ENCODE peak calls at places on chromosomes 13 and 19, in six cellular contexts. One of them, this sample, is unnamed.

GRCh38 chr13:48068952-48069351 is 26.0 kb downstream of the MED4 start:
- DNase-seq in body of pancreas: no peak
- DNase-seq in GM18507: no peak
- DNase-seq in stimulated activated CD8-positive, alpha-beta memory T cell treated with anti-CD3 and anti-CD28 coated beads, Interleukin-15, amount 100 ng/mL, for 1 hour: no peak
- DNase-seq in T-cell: no peak
- DNase-seq in T follicular helper cell: no peak
- DNase-seq in this sample: no peak

GRCh38 chr13:34411881-34412280 is 530.2 kb upstream of the NBEA start:
- DNase-seq in body of pancreas: no peak
- DNase-seq in GM18507: no peak
- DNase-seq in stimulated activated CD8-positive, alpha-beta memory T cell treated with anti-CD3 and anti-CD28 coated beads, Interleukin-15, amount 100 ng/mL, for 1 hour: no peak
- DNase-seq in T-cell: no peak
- DNase-seq in T follicular helper cell: no peak
- DNase-seq in this sample: no peak

GRCh38 chr19:41734585-41734984 is 20.7 kb upstream of the CEACAM6 start:
- DNase-seq in body of pancreas: no peak
- DNase-seq in GM18507: no peak
- DNase-seq in stimulated activated CD8-positive, alpha-beta memory T cell treated with anti-CD3 and anti-CD28 coated beads, Interleukin-15, amount 100 ng/mL, for 1 hour: no peak
- DNase-seq in T-cell: no peak
- DNase-seq in T follicular helper cell: no peak
- DNase-seq in this sample: no peak

GRCh38 chr13:21164631-21165030 is 11.7 kb downstream of the SKA3 start:
- DNase-seq in body of pancreas: no peak
- DNase-seq in GM18507: no peak
- DNase-seq in stimulated activated CD8-positive, alpha-beta memory T cell treated with anti-CD3 and anti-CD28 coated beads, Interleukin-15, amount 100 ng/mL, for 1 hour: no peak
- DNase-seq in T-cell: no peak
- DNase-seq in T follicular helper cell: no peak
- DNase-seq in this sample: no peak

GRCh38 chr19:41328157-41328817 is 18.3 kb downstream of the CCDC97 start:
- DNase-seq in body of pancreas: no peak
- DNase-seq in GM18507: no peak
- DNase-seq in stimulated activated CD8-positive, alpha-beta memory T cell treated with anti-CD3 and anti-CD28 coated beads, Interleukin-15, amount 100 ng/mL, for 1 hour: no peak
- DNase-seq in T-cell: no peak
- DNase-seq in T follicular helper cell: no peak
- DNase-seq in this sample: no peak

GRCh38 chr19:42474743-42475142 is 32.0 kb upstream of the CXCL17 start:
- DNase-seq in body of pancreas: no peak
- DNase-seq in GM18507: no peak
- DNase-seq in stimulated activated CD8-positive, alpha-beta memory T cell treated with anti-CD3 and anti-CD28 coated beads, Interleukin-15, amount 100 ng/mL, for 1 hour: no peak
- DNase-seq in T-cell: no peak
- DNase-seq in T follicular helper cell: no peak
- DNase-seq in this sample: no peak

GRCh38 chr19:4172861-4173473 is 9.4 kb downstream of the SIRT6 start:
- DNase-seq in body of pancreas: peak; percentile 65
- DNase-seq in GM18507: no peak
- DNase-seq in stimulated activated CD8-positive, alpha-beta memory T cell treated with anti-CD3 and anti-CD28 coated beads, Interleukin-15, amount 100 ng/mL, for 1 hour: peak; percentile 32
- DNase-seq in T-cell: peak; percentile 71
- DNase-seq in T follicular helper cell: peak; percentile 53
- DNase-seq in this sample: no peak

GRCh38 chr13:79749556-79749955 is 268.6 kb downstream of the NDFIP2 start:
- DNase-seq in body of pancreas: no peak
- DNase-seq in GM18507: no peak
- DNase-seq in stimulated activated CD8-positive, alpha-beta memory T cell treated with anti-CD3 and anti-CD28 coated beads, Interleukin-15, amount 100 ng/mL, for 1 hour: no peak
- DNase-seq in T-cell: no peak
- DNase-seq in T follicular helper cell: no peak
- DNase-seq in this sample: no peak

GRCh38 chr19:42423462-42424344 is 3.5 kb downstream of the LIPE start:
- DNase-seq in body of pancreas: peak; percentile 80
- DNase-seq in GM18507: peak; percentile 91
- DNase-seq in stimulated activated CD8-positive, alpha-beta memory T cell treated with anti-CD3 and anti-CD28 coated beads, Interleukin-15, amount 100 ng/mL, for 1 hour: peak; percentile 84
- DNase-seq in T-cell: peak; percentile 93
- DNase-seq in T follicular helper cell: peak; percentile 86
- DNase-seq in this sample: peak; percentile 82

GRCh38 chr13:20664304-20664703 is 39.2 kb upstream of the IL17D start:
- DNase-seq in body of pancreas: no peak
- DNase-seq in GM18507: no peak
- DNase-seq in stimulated activated CD8-positive, alpha-beta memory T cell treated with anti-CD3 and anti-CD28 coated beads, Interleukin-15, amount 100 ng/mL, for 1 hour: no peak
- DNase-seq in T-cell: no peak
- DNase-seq in T follicular helper cell: no peak
- DNase-seq in this sample: no peak

GRCh38 chr19:31254611-31255010 is 94.6 kb downstream of the TSHZ3 start:
- DNase-seq in body of pancreas: no peak
- DNase-seq in GM18507: no peak
- DNase-seq in stimulated activated CD8-positive, alpha-beta memory T cell treated with anti-CD3 and anti-CD28 coated beads, Interleukin-15, amount 100 ng/mL, for 1 hour: no peak
- DNase-seq in T-cell: no peak
- DNase-seq in T follicular helper cell: no peak
- DNase-seq in this sample: no peak

GRCh38 chr13:71144883-71145282 is 722.1 kb downstream of the DACH1 start:
- DNase-seq in body of pancreas: no peak
- DNase-seq in GM18507: no peak
- DNase-seq in stimulated activated CD8-positive, alpha-beta memory T cell treated with anti-CD3 and anti-CD28 coated beads, Interleukin-15, amount 100 ng/mL, for 1 hour: no peak
- DNase-seq in T-cell: no peak
- DNase-seq in T follicular helper cell: no peak
- DNase-seq in this sample: no peak

GRCh38 chr13:43364210-43365041 is 341.0 kb downstream of the DNAJC15 start:
- DNase-seq in body of pancreas: no peak
- DNase-seq in GM18507: no peak
- DNase-seq in stimulated activated CD8-positive, alpha-beta memory T cell treated with anti-CD3 and anti-CD28 coated beads, Interleukin-15, amount 100 ng/mL, for 1 hour: no peak
- DNase-seq in T-cell: no peak
- DNase-seq in T follicular helper cell: no peak
- DNase-seq in this sample: no peak

GRCh38 chr13:44951184-44951583 is 38.1 kb downstream of the NUFIP1 start:
- DNase-seq in body of pancreas: no peak
- DNase-seq in GM18507: no peak
- DNase-seq in stimulated activated CD8-positive, alpha-beta memory T cell treated with anti-CD3 and anti-CD28 coated beads, Interleukin-15, amount 100 ng/mL, for 1 hour: no peak
- DNase-seq in T-cell: no peak
- DNase-seq in T follicular helper cell: no peak
- DNase-seq in this sample: no peak

This sample was measured in GM12864.